ENCODE peak calls at places on chromosomes 13 and 19, in six cellular contexts. E is neural crest cell, F is progenitor cell of endocrine pancreas, R is kidney, V is AG04449, L is GM13977. S is an unnamed sample.

GRCh38 chr19:18253716-18254115 is 20.5 kb downstream of the IQCN start:
- DNase-seq in E (no peak), F (no peak), R (peak), V (no peak), L (no peak), S (no peak)

GRCh38 chr13:51583469-51583874 is 790 bp upstream of the WDFY2 start:
- DNase-seq in E (no peak), F (no peak), R (no peak), V (no peak), L (no peak), S (no peak)

GRCh38 chr13:44759723-44760360 is 183.7 kb upstream of the TSC22D1 start:
- DNase-seq in E (no peak), F (no peak), R (no peak), V (no peak), L (no peak), S (no peak)

GRCh38 chr13:84607614-84608013 is 725.3 kb upstream of the SLITRK1 start:
- DNase-seq in E (no peak), F (no peak), R (no peak), V (peak), L (no peak), S (peak)

GRCh38 chr19:14139944-14140343 is 3.6 kb upstream of the ASF1B start:
- DNase-seq in E (peak), F (no peak), R (no peak), V (no peak), L (no peak), S (peak)

GRCh38 chr19:2056810-2057192 is 5.8 kb upstream of the MKNK2 start:
- DNase-seq in E (no peak), F (no peak), R (peak), V (no peak), L (no peak), S (no peak)

GRCh38 chr13:94902722-94903407 is 190.5 kb upstream of the SOX21 start:
- DNase-seq in E (no peak), F (no peak), R (no peak), V (no peak), L (no peak), S (no peak)

GRCh38 chr13:19852766-19853165 is 10.7 kb downstream of the ZMYM5 start:
- DNase-seq in E (no peak), F (no peak), R (no peak), V (no peak), L (no peak), S (no peak)

GRCh38 chr13:32553720-32554119 is 15.1 kb upstream of the N4BP2L2 start:
- DNase-seq in E (no peak), F (no peak), R (no peak), V (no peak), L (no peak), S (no peak)

GRCh38 chr13:110555601-110556223 is 5.8 kb downstream of the RAB20 start:
- DNase-seq in E (no peak), F (no peak), R (no peak), V (no peak), L (no peak), S (no peak)

GRCh38 chr13:87331178-87331577 is 340.0 kb upstream of the SLITRK5 start:
- DNase-seq in E (no peak), F (no peak), R (no peak), V (no peak), L (no peak), S (no peak)

GRCh38 chr13:113170503-113170902 is 12.1 kb downstream of the PROZ start:
- DNase-seq in E (no peak), F (no peak), R (no peak), V (no peak), L (no peak), S (no peak)

GRCh38 chr19:14434543-14435319 is 1.6 kb downstream of the PKN1 start:
- DNase-seq in E (no peak), F (no peak), R (peak), V (no peak), L (no peak), S (peak)

GRCh38 chr13:83223546-83223945 is 658.7 kb downstream of the SLITRK1 start:
- DNase-seq in E (no peak), F (no peak), R (no peak), V (no peak), L (no peak), S (no peak)

GRCh38 chr13:83057119-83057518 is 825.2 kb downstream of the SLITRK1 start:
- DNase-seq in E (no peak), F (no peak), R (no peak), V (peak), L (no peak), S (peak)

GRCh38 chr13:34941835-34942731 is at the start of gene NBEA:
- DNase-seq in E (peak), F (peak), R (peak), V (no peak), L (peak), S (peak)

GRCh38 chr19:16328824-16329482 is 4.3 kb downstream of the KLF2 start:
- DNase-seq in E (no peak), F (no peak), R (no peak), V (no peak), L (no peak), S (no peak)

GRCh38 chr13:45055198-45055901 is 65.0 kb upstream of the GTF2F2 start:
- DNase-seq in E (no peak), F (no peak), R (no peak), V (peak), L (peak), S (peak)

GRCh38 chr19:29858000-29858596 is 46.3 kb downstream of the CCNE1 start:
- DNase-seq in E (no peak), F (peak), R (no peak), V (no peak), L (peak), S (no peak)

GRCh38 chr13:106916329-106916728 is 348.4 kb upstream of the ARGLU1 start:
- DNase-seq in E (no peak), F (no peak), R (no peak), V (no peak), L (no peak), S (peak)

GRCh38 chr19:14371321-14371821 is 9.9 kb upstream of the ADGRE5 start:
- DNase-seq in E (no peak), F (no peak), R (no peak), V (no peak), L (no peak), S (no peak)

GRCh38 chr13:112956516-112957294 is 12.3 kb upstream of the MCF2L start:
- DNase-seq in E (peak), F (no peak), R (no peak), V (no peak), L (no peak), S (no peak)

GRCh38 chr19:50406156-50406820 is 12.4 kb upstream of the SPIB start:
- DNase-seq in E (no peak), F (no peak), R (no peak), V (no peak), L (no peak), S (no peak)

GRCh38 chr13:113094410-113094800 is 11.2 kb upstream of the F7 start:
- DNase-seq in E (no peak), F (no peak), R (no peak), V (no peak), L (no peak), S (no peak)

GRCh38 chr13:78630509-78630908 is 27.2 kb upstream of the POU4F1 start:
- DNase-seq in E (no peak), F (no peak), R (no peak), V (no peak), L (no peak), S (no peak)
- TF ChIP-seq CTCF in E (no peak), F (no peak), R (no peak), V (no peak), L (no peak), S (no peak)

GRCh38 chr13:71374471-71375041 is 492.4 kb downstream of the DACH1 start:
- DNase-seq in E (peak), F (no peak), R (no peak), V (no peak), L (no peak), S (no peak)

DNA sequence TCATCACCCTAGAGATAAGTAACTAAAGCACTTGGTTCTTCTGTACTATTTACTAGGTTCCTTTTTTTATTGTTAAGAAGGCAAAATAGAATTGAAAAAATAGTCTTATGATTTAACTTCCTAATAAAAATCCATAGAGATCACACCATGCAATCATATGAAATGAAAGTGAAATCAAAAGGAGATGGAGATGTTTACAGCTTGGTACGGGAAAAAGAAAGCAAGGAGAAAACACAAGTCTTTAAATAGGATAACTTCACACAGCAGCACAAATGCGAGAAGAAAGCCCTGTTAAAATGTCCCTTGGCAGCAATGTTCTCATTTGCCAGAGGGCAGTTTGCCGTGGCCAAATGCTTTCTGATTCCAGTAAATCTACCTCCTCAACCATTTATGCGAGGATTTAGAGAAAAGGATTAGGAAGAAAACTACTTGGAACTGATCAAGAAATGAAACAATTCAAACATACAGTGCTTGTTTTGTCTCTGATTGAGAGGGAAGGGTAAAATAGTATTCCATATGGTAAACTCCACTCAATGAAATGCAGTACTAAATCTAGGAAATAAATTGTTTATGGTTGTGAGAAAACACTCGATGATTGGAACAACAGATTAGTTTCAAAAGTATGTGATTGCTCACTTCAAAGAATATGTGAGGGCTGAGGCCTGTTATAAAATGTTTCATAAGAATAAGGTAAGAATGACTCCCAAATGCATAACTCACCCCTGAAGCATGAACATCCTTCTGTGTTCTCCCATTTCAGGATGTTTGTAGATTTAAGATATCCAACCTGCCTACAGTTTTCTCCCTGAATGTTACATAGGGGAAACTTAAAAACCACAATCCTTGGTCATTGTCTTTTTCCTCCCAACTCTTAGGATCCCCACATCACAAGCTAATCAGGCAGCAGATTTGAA is 487.8 kb downstream of the DACH1 start:
- DNase-seq in E (no peak), F (no peak), R (no peak), V (no peak), L (no peak), S (no peak)
- TF ChIP-seq CTCF in E (no peak), F (no peak), R (no peak), V (no peak), L (no peak), S (no peak)

GRCh38 chr19:11361037-11361770 is 6.0 kb downstream of the PLPPR2 start:
- DNase-seq in E (peak), F (peak), R (no peak), V (no peak), L (no peak), S (no peak)
- TF ChIP-seq CTCF in E (peak), F (peak), R (no peak), V (no peak), L (no peak), S (peak)

GRCh38 chr19:11033763-11034162 is 55.5 kb upstream of the LDLR start:
- DNase-seq in E (no peak), F (no peak), R (no peak), V (no peak), L (no peak), S (no peak)
- TF ChIP-seq CTCF in E (no peak), F (no peak), R (no peak), V (no peak), L (no peak), S (no peak)

GRCh38 chr19:47697863-47698609 is 15.2 kb upstream of the EHD2 start:
- DNase-seq in E (peak), F (peak), R (peak), V (no peak), L (peak), S (peak)

GRCh38 chr19:47698631-47699359 is 14.4 kb upstream of the EHD2 start:
- DNase-seq in E (no peak), F (no peak), R (peak), V (no peak), L (no peak), S (no peak)

GRCh38 chr19:47701717-47702552 is 11.3 kb upstream of the EHD2 start:
- DNase-seq in E (no peak), F (no peak), R (peak), V (no peak), L (no peak), S (no peak)

GRCh38 chr19:47700934-47701716 is 12.1 kb upstream of the EHD2 start:
- DNase-seq in E (no peak), F (no peak), R (no peak), V (no peak), L (no peak), S (no peak)

GRCh38 chr19:47699360-47699917 is 13.8 kb upstream of the EHD2 start:
- DNase-seq in E (peak), F (peak), R (no peak), V (no peak), L (peak), S (no peak)
- TF ChIP-seq CTCF in E (peak), F (peak), R (peak), V (peak), L (peak), S (peak)

GRCh38 chr13:39273953-39274352 is 235.7 kb downstream of the NHLRC3 start:
- DNase-seq in E (no peak), F (no peak), R (no peak), V (no peak), L (no peak), S (no peak)
- TF ChIP-seq CTCF in E (no peak), F (no peak), R (peak), V (no peak), L (peak), S (peak)

GRCh38 chr19:38143847-38144246 is 80.2 kb downstream of the DPF1 start:
- DNase-seq in E (no peak), F (no peak), R (no peak), V (no peak), L (no peak), S (no peak)
- TF ChIP-seq CTCF in E (peak), F (no peak), R (no peak), V (peak), L (peak), S (peak)

GRCh38 chr19:52464798-52465470 is 11.6 kb downstream of the ZNF578 start:
- DNase-seq in E (peak), F (no peak), R (no peak), V (no peak), L (no peak), S (no peak)
- TF ChIP-seq CTCF in E (peak), F (peak), R (no peak), V (no peak), L (no peak), S (no peak)

GRCh38 chr13:99037756-99038155 is 59.9 kb upstream of the DOCK9 start:
- DNase-seq in E (no peak), F (no peak), R (no peak), V (no peak), L (no peak), S (no peak)

GRCh38 chr13:99040536-99041141 is 62.8 kb upstream of the DOCK9 start:
- DNase-seq in E (no peak), F (no peak), R (no peak), V (no peak), L (no peak), S (no peak)

GRCh38 chr13:99041788-99042187 is 63.9 kb upstream of the DOCK9 start:
- DNase-seq in E (no peak), F (no peak), R (no peak), V (no peak), L (no peak), S (no peak)

GRCh38 chr13:99041337-99041736 is 63.5 kb upstream of the DOCK9 start:
- DNase-seq in E (no peak), F (no peak), R (no peak), V (no peak), L (no peak), S (no peak)

GRCh38 chr13:99039718-99040280 is 61.9 kb upstream of the DOCK9 start:
- DNase-seq in E (no peak), F (no peak), R (no peak), V (no peak), L (no peak), S (no peak)
- TF ChIP-seq CTCF in E (no peak), F (no peak), R (no peak), V (no peak), L (no peak), S (no peak)

DNA sequence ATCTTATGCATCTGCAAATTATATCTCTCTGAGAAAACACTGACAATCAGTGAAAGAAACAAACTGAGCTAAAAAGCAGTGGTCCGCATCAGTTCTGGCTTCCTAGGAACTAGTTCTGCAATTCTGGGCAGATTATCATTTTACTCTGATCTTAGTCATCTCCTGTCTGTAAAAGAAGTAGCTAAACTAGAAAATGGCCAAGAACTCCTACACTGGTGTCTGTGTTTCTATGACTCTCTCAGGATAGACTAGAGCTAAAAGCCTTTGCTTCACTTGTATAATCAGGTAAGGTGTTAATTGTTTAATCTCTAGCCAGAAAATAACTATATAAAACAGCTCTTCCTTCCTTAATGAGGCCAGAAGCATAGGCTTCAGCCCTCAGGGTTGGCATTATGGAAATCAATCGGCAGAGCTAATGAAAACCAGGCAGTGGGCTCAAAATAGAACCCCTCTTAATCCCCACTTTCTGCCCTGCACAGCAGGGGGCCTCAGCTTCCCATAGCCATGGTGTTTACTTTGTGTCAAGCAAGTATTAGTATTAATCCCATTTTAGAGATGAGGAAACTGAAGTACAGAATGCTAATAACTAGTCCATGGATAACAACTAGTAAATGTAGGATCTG is 459.2 kb downstream of the FGF14 start:
- DNase-seq in E (no peak), F (no peak), R (no peak), V (no peak), L (no peak), S (no peak)
- TF ChIP-seq CTCF in E (no peak), F (no peak), R (no peak), V (no peak), L (peak), S (no peak)

S was measured in HFFc6.